ENCODE peak calls at places on chromosomes 1 and 21, in seven cellular contexts. W, N, M, E, R, A and I are unnamed samples. For H3K27me3 and H3K4me1, the result is how much of the 10 kb centered on the place peaks cover.

GRCh38 chr1:17553970-17554369 is 14.5 kb downstream of the ARHGEF10L start:
- DNase-seq in W (peak), N (no peak), M (peak), E (peak), R (no peak), A (no peak), I (peak)

GRCh38 chr1:14996133-14997050 is 157.2 kb upstream of the TMEM51 start:
- DNase-seq in W (peak), N (peak), M (peak), E (peak), R (no peak), A (peak), I (peak)

GRCh38 chr1:3313579-3313955 is 140.9 kb upstream of the ARHGEF16 start:
- DNase-seq in W (peak), N (no peak), M (peak), E (peak), R (peak), A (peak), I (peak)

GRCh38 chr21:37582613-37583012 is 216.0 kb downstream of the DYRK1A start:
- DNase-seq in W (peak), N (peak), M (peak), E (peak), R (peak), A (no peak), I (peak)

GRCh38 chr1:167928457-167928852 is 8.0 kb upstream of the DCAF6 start:
- DNase-seq in W (no peak), N (no peak), M (no peak), E (no peak), R (no peak), A (no peak), I (no peak)

GRCh38 chr1:9397047-9397446 is 104.4 kb downstream of the SPSB1 start:
- DNase-seq in W (no peak), N (no peak), M (no peak), E (no peak), R (no peak), A (no peak), I (no peak)

GRCh38 chr1:230518511-230518910 is 92.4 kb upstream of the PGBD5 start:
- DNase-seq in W (peak), N (no peak), M (no peak), E (no peak), R (no peak), A (no peak), I (no peak)

GRCh38 chr1:106700151-106700550 is 356.3 kb upstream of the PRMT6 start:
- DNase-seq in W (no peak), N (no peak), M (peak), E (no peak), R (no peak), A (no peak), I (peak)

GRCh38 chr1:94120591-94120901 is 402 bp downstream of the ABCA4 start:
- DNase-seq in W (no peak), N (no peak), M (no peak), E (no peak), R (no peak), A (no peak), I (no peak)

GRCh38 chr1:211965108-211965805 is 70.1 kb downstream of the INTS7 start:
- DNase-seq in W (no peak), N (no peak), M (no peak), E (no peak), R (no peak), A (no peak), I (no peak)

GRCh38 chr1:193458628-193459027 is 272.2 kb upstream of the B3GALT2 start:
- DNase-seq in W (no peak), N (no peak), M (no peak), E (no peak), R (no peak), A (no peak), I (peak)

GRCh38 chr1:70509996-70510876 is 99.2 kb downstream of the CTH start:
- DNase-seq in W (peak), N (peak), M (peak), E (peak), R (no peak), A (no peak), I (peak)

GRCh38 chr1:68231627-68232303 is 558 bp downstream of the WLS start:
- DNase-seq in W (peak), N (no peak), M (peak), E (peak), R (peak), A (peak), I (peak)

GRCh38 chr1:171803056-171803455 is 21.6 kb downstream of the METTL13 start:
- DNase-seq in W (no peak), N (no peak), M (peak), E (peak), R (no peak), A (no peak), I (peak)

GRCh38 chr1:20100632-20101355 is 18.5 kb downstream of the PLA2G2D start:
- DNase-seq in W (peak), N (peak), M (peak), E (peak), R (no peak), A (no peak), I (peak)

GRCh38 chr1:119101563-119101962 is 38.9 kb downstream of the WARS2 start:
- DNase-seq in W (no peak), N (no peak), M (peak), E (peak), R (no peak), A (no peak), I (peak)

GRCh38 chr1:92486251-92487077 is at the start of gene GFI1:
- DNase-seq in W (peak), N (no peak), M (peak), E (peak), R (peak), A (peak), I (peak)
- H3K27me3 ChIP-seq in W (half or more), N (under half), M (half or more), E (half or more), R (under half), A (half or more), I (half or more)

GRCh38 chr1:155973723-155974122 is 4.6 kb downstream of the ARHGEF2 start:
- DNase-seq in W (no peak), N (no peak), M (no peak), E (no peak), R (no peak), A (no peak), I (no peak)

GRCh38 chr1:155974208-155975165 is 3.9 kb downstream of the ARHGEF2 start:
- DNase-seq in W (no peak), N (no peak), M (no peak), E (no peak), R (no peak), A (no peak), I (peak)

GRCh38 chr1:155970531-155971167 is 7.7 kb downstream of the ARHGEF2 start:
- DNase-seq in W (peak), N (no peak), M (peak), E (peak), R (no peak), A (peak), I (peak)

GRCh38 chr1:155969377-155969791 is 9.0 kb downstream of the ARHGEF2 start:
- DNase-seq in W (no peak), N (no peak), M (no peak), E (no peak), R (no peak), A (peak), I (no peak)

GRCh38 chr1:155971910-155972809 is 6.2 kb downstream of the ARHGEF2 start:
- DNase-seq in W (no peak), N (no peak), M (no peak), E (no peak), R (no peak), A (no peak), I (no peak)
- H3K4me1 ChIP-seq in W (under half), N (half or more), M (half or more), E (half or more), R (under half), A (half or more), I (half or more)

DNA sequence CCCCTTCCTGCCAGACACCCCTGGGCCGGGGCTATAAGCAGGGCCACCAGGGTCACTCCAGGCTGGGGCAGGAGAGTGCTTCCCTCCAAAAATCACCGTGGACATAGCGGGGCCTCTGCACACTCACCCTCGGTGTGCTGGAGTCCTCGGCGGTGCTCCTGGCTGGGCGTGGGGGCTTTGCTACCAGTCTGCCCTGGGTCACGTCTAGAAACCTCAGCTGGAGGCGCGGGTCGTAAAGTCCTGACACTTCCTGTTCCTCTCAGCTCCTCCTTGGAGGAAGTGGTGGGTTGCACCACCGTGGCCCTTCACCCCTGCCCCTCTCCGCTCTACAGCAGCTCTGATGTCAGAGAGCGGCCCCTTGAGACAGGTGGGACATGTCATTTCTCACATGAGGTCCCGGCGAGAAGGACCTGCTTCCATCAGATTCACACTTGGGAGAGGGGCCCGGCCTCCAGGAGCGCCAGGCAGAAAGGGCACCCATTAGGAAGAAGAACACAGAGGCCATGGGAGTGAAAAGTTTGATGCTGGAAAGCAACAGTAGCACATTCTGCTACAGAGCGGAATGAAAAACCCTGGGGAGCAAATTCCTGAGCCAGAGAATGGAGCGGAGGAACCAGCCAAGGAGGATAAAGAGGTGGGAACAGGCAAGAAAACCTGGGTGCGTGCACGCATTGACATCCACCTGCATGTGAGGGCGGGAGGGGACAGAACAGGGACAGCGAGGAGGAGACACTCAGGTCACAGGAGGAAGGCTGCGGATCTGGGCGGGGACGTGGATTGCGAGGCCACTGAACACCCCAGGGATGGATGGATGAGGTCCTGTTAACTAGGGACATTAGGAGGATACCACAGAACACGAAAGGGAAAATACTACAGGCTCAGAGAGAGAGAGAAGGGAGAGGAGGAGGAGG is at the start of gene ITGB2:
- DNase-seq in W (no peak), N (no peak), M (no peak), E (no peak), R (no peak), A (peak), I (no peak)
- H3K27me3 ChIP-seq in W (under half), N (under half), M (under half), E (under half), R (under half), A (under half), I (under half)

GRCh38 chr1:201711101-201711597 is 117.8 kb upstream of the IPO9 start:
- DNase-seq in W (no peak), N (no peak), M (no peak), E (peak), R (no peak), A (no peak), I (peak)
- H3K4me1 ChIP-seq in W (under half), N (under half), M (half or more), E (under half), R (under half), A (under half), I (half or more)

GRCh38 chr1:98906761-98907301 is 97.8 kb downstream of the PLPPR5 start:
- DNase-seq in W (no peak), N (no peak), M (no peak), E (no peak), R (no peak), A (no peak), I (no peak)
- H3K27me3 ChIP-seq in W (under half), N (under half), M (under half), E (under half), R (under half), A (under half), I (under half)

GRCh38 chr1:21503706-21504377 is 5.4 kb upstream of the ALPL start:
- DNase-seq in W (peak), N (no peak), M (no peak), E (no peak), R (no peak), A (no peak), I (no peak)

GRCh38 chr1:21508580-21509350 is 458 bp upstream of the ALPL start:
- DNase-seq in W (peak), N (peak), M (peak), E (peak), R (peak), A (peak), I (peak)

GRCh38 chr1:21507511-21508270 is 1.5 kb upstream of the ALPL start:
- DNase-seq in W (no peak), N (no peak), M (no peak), E (no peak), R (no peak), A (no peak), I (no peak)

GRCh38 chr1:21509351-21510112 is at the start of gene ALPL:
- DNase-seq in W (peak), N (no peak), M (no peak), E (no peak), R (no peak), A (no peak), I (no peak)

DNA sequence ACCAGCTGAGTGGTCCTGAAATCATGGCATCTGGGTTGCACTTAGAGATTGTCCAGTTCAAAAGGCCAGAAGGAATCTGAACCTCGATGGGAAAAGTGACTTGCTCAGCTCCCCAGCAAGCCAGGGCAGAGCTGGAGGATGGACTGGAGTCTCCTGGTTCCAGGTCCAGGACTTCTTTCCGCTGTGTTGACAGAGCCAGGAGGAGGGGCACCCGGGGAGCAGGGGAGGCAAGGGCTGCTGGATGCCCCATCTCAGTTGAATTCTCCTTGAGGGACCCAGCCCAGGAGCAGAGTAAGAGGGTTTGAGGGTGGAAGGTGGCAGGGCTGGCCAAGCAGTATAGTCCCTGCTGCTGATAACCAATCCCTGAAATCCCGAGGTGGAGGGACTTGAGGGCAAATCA is 2.4 kb upstream of the ALPL start:
- DNase-seq in W (no peak), N (no peak), M (no peak), E (no peak), R (no peak), A (no peak), I (no peak)
- H3K4me1 ChIP-seq in W (under half), N (under half), M (under half), E (under half), R (under half), A (under half), I (under half)

GRCh38 chr1:165352442-165353293 is 3.8 kb downstream of the LMX1A start:
- DNase-seq in W (peak), N (no peak), M (no peak), E (no peak), R (no peak), A (no peak), I (no peak)

GRCh38 chr1:165355221-165355976 is 1.1 kb downstream of the LMX1A start:
- DNase-seq in W (peak), N (no peak), M (no peak), E (no peak), R (no peak), A (no peak), I (no peak)

GRCh38 chr1:165353731-165354671 is 2.5 kb downstream of the LMX1A start:
- DNase-seq in W (peak), N (no peak), M (no peak), E (no peak), R (no peak), A (no peak), I (no peak)

GRCh38 chr1:165355977-165356811 is at the start of gene LMX1A:
- DNase-seq in W (peak), N (no peak), M (peak), E (peak), R (no peak), A (peak), I (no peak)

GRCh38 chr1:165354739-165355138 is 1.8 kb downstream of the LMX1A start:
- DNase-seq in W (peak), N (no peak), M (no peak), E (no peak), R (no peak), A (no peak), I (no peak)
- H3K27me3 ChIP-seq in W (half or more), N (under half), M (under half), E (half or more), R (under half), A (half or more), I (under half)